ENCODE peak calls at places on chromosomes 7 and 10, in ten cellular contexts. One of them, this sample, is unnamed.

GRCh38 chr7:14834888-14835287 is 67.7 kb downstream of the DGKB start:
- DNase-seq in PC-9: no peak
- DNase-seq in transverse colon: no peak
- DNase-seq in brain microvascular endothelial cell: peak
- DNase-seq in keratinocyte: no peak
- DNase-seq in Caco-2: no peak
- DNase-seq in HCT116: no peak
- DNase-seq in GM12865: no peak
- DNase-seq in astrocyte of the spinal cord: peak
- DNase-seq in HepG2: no peak
- DNase-seq in this sample: no peak

GRCh38 chr10:124701435-124701834 is 42.7 kb downstream of the FAM53B start:
- DNase-seq in PC-9: no peak
- DNase-seq in transverse colon: peak
- DNase-seq in brain microvascular endothelial cell: peak
- DNase-seq in keratinocyte: no peak
- DNase-seq in Caco-2: no peak
- DNase-seq in HCT116: no peak
- DNase-seq in GM12865: no peak
- DNase-seq in astrocyte of the spinal cord: peak
- DNase-seq in HepG2: no peak
- DNase-seq in this sample: no peak

GRCh38 chr7:130377178-130377577 is 3.1 kb upstream of the CPA1 start:
- DNase-seq in PC-9: no peak
- DNase-seq in transverse colon: no peak
- DNase-seq in brain microvascular endothelial cell: peak
- DNase-seq in keratinocyte: no peak
- DNase-seq in Caco-2: no peak
- DNase-seq in HCT116: no peak
- DNase-seq in GM12865: no peak
- DNase-seq in astrocyte of the spinal cord: no peak
- DNase-seq in HepG2: no peak
- DNase-seq in this sample: no peak

GRCh38 chr7:123367508-123368122 is 166.8 kb downstream of the IQUB start:
- DNase-seq in PC-9: no peak
- DNase-seq in transverse colon: no peak
- DNase-seq in brain microvascular endothelial cell: peak
- DNase-seq in keratinocyte: no peak
- DNase-seq in Caco-2: peak
- DNase-seq in HCT116: peak
- DNase-seq in GM12865: peak
- DNase-seq in astrocyte of the spinal cord: peak
- DNase-seq in HepG2: peak
- DNase-seq in this sample: no peak

GRCh38 chr7:2230882-2231281 is 1.9 kb downstream of the MAD1L1 start:
- DNase-seq in PC-9: no peak
- DNase-seq in transverse colon: no peak
- DNase-seq in brain microvascular endothelial cell: no peak
- DNase-seq in keratinocyte: no peak
- DNase-seq in Caco-2: no peak
- DNase-seq in HCT116: no peak
- DNase-seq in GM12865: no peak
- DNase-seq in astrocyte of the spinal cord: no peak
- DNase-seq in HepG2: peak
- DNase-seq in this sample: no peak

GRCh38 chr10:47402681-47403301 is 18.7 kb upstream of the ZNF488 start:
- DNase-seq in PC-9: peak
- DNase-seq in transverse colon: peak
- DNase-seq in brain microvascular endothelial cell: peak
- DNase-seq in keratinocyte: peak
- DNase-seq in Caco-2: peak
- DNase-seq in HCT116: peak
- DNase-seq in GM12865: no peak
- DNase-seq in astrocyte of the spinal cord: peak
- DNase-seq in HepG2: peak
- DNase-seq in this sample: peak

GRCh38 chr10:123995461-123996131 is 97.8 kb downstream of the CHST15 start:
- DNase-seq in PC-9: peak
- DNase-seq in transverse colon: peak
- DNase-seq in brain microvascular endothelial cell: peak
- DNase-seq in keratinocyte: no peak
- DNase-seq in Caco-2: peak
- DNase-seq in HCT116: peak
- DNase-seq in GM12865: peak
- DNase-seq in astrocyte of the spinal cord: peak
- DNase-seq in HepG2: peak
- DNase-seq in this sample: peak

GRCh38 chr7:92375013-92375412 is 72.3 kb upstream of the GATAD1 start:
- DNase-seq in PC-9: no peak
- DNase-seq in transverse colon: no peak
- DNase-seq in brain microvascular endothelial cell: no peak
- DNase-seq in keratinocyte: no peak
- DNase-seq in Caco-2: no peak
- DNase-seq in HCT116: no peak
- DNase-seq in GM12865: no peak
- DNase-seq in astrocyte of the spinal cord: no peak
- DNase-seq in HepG2: no peak
- DNase-seq in this sample: no peak

DNA sequence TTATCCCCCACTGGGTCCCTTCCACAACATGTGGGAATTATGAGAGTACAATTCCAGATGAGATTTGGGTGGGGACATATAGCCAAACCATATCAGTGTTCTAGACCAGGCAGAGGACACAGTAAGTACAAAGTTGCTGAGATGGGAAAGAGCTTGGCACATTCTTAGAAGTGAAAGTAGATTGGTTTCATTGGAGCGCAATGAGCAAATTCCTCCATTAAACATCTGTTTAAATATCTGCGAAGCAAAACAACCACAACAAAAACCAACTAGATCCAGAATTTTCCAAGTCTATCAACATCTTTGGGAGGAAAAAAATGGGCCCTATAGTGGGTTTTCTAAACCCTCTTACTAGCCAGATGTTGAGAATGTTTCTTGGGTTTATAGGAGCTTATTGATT is 80.0 kb upstream of the STEAP1B start:
- DNase-seq in PC-9: no peak
- DNase-seq in transverse colon: no peak
- DNase-seq in brain microvascular endothelial cell: no peak
- DNase-seq in keratinocyte: no peak
- DNase-seq in Caco-2: no peak
- DNase-seq in HCT116: no peak
- DNase-seq in GM12865: no peak
- DNase-seq in astrocyte of the spinal cord: no peak
- DNase-seq in HepG2: no peak
- DNase-seq in this sample: no peak
- H3K4me3 ChIP-seq in PC-9: no peak
- H3K4me3 ChIP-seq in transverse colon: no peak
- H3K4me3 ChIP-seq in brain microvascular endothelial cell: no peak
- H3K4me3 ChIP-seq in keratinocyte: no peak
- H3K4me3 ChIP-seq in Caco-2: no peak
- H3K4me3 ChIP-seq in HCT116: no peak
- H3K4me3 ChIP-seq in GM12865: no peak
- H3K4me3 ChIP-seq in astrocyte of the spinal cord: no peak
- H3K4me3 ChIP-seq in HepG2: no peak
- H3K4me3 ChIP-seq in this sample: no peak

GRCh38 chr7:105589221-105590077 is 8.2 kb upstream of the EFCAB10 start:
- DNase-seq in PC-9: peak
- DNase-seq in transverse colon: peak
- DNase-seq in brain microvascular endothelial cell: peak
- DNase-seq in keratinocyte: no peak
- DNase-seq in Caco-2: peak
- DNase-seq in HCT116: peak
- DNase-seq in GM12865: peak
- DNase-seq in astrocyte of the spinal cord: peak
- DNase-seq in HepG2: peak
- DNase-seq in this sample: no peak

GRCh38 chr7:105596866-105597265 is 15.6 kb upstream of the EFCAB10 start:
- DNase-seq in PC-9: no peak
- DNase-seq in transverse colon: no peak
- DNase-seq in brain microvascular endothelial cell: no peak
- DNase-seq in keratinocyte: no peak
- DNase-seq in Caco-2: no peak
- DNase-seq in HCT116: no peak
- DNase-seq in GM12865: no peak
- DNase-seq in astrocyte of the spinal cord: no peak
- DNase-seq in HepG2: no peak
- DNase-seq in this sample: no peak

GRCh38 chr7:105591522-105591921 is 10.2 kb upstream of the EFCAB10 start:
- DNase-seq in PC-9: no peak
- DNase-seq in transverse colon: no peak
- DNase-seq in brain microvascular endothelial cell: no peak
- DNase-seq in keratinocyte: no peak
- DNase-seq in Caco-2: no peak
- DNase-seq in HCT116: no peak
- DNase-seq in GM12865: no peak
- DNase-seq in astrocyte of the spinal cord: no peak
- DNase-seq in HepG2: no peak
- DNase-seq in this sample: no peak

GRCh38 chr7:105590793-105591192 is 9.5 kb upstream of the EFCAB10 start:
- DNase-seq in PC-9: no peak
- DNase-seq in transverse colon: no peak
- DNase-seq in brain microvascular endothelial cell: no peak
- DNase-seq in keratinocyte: no peak
- DNase-seq in Caco-2: no peak
- DNase-seq in HCT116: no peak
- DNase-seq in GM12865: no peak
- DNase-seq in astrocyte of the spinal cord: no peak
- DNase-seq in HepG2: no peak
- DNase-seq in this sample: no peak

DNA sequence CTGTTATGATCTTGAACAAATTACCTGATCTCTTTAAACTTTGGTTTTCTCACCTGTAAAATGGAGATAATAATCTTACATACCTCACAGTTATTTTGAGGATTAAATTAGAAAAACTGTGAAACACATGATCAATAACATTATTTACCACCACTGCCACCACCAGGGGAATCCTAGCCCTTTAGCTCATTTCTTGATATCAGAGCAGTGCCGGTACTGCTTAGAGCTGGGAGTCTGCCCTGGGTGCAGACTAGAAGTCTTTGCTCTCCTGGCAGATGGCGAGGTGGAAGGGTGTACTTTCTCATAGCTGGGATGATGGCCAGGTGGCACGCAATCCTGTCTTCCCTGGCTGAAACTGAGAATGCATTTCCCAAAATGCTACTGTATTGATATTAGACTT is 12.7 kb upstream of the EFCAB10 start:
- DNase-seq in PC-9: no peak
- DNase-seq in transverse colon: no peak
- DNase-seq in brain microvascular endothelial cell: no peak
- DNase-seq in keratinocyte: no peak
- DNase-seq in Caco-2: no peak
- DNase-seq in HCT116: no peak
- DNase-seq in GM12865: peak
- DNase-seq in astrocyte of the spinal cord: no peak
- DNase-seq in HepG2: no peak
- DNase-seq in this sample: no peak
- TF ChIP-seq CTCF in PC-9: no peak
- TF ChIP-seq CTCF in transverse colon: no peak
- TF ChIP-seq CTCF in brain microvascular endothelial cell: no peak
- TF ChIP-seq CTCF in keratinocyte: no peak
- TF ChIP-seq CTCF in Caco-2: no peak
- TF ChIP-seq CTCF in HCT116: peak
- TF ChIP-seq CTCF in GM12865: no peak
- TF ChIP-seq CTCF in astrocyte of the spinal cord: no peak
- TF ChIP-seq CTCF in HepG2: no peak
- TF ChIP-seq CTCF in this sample: peak

DNA sequence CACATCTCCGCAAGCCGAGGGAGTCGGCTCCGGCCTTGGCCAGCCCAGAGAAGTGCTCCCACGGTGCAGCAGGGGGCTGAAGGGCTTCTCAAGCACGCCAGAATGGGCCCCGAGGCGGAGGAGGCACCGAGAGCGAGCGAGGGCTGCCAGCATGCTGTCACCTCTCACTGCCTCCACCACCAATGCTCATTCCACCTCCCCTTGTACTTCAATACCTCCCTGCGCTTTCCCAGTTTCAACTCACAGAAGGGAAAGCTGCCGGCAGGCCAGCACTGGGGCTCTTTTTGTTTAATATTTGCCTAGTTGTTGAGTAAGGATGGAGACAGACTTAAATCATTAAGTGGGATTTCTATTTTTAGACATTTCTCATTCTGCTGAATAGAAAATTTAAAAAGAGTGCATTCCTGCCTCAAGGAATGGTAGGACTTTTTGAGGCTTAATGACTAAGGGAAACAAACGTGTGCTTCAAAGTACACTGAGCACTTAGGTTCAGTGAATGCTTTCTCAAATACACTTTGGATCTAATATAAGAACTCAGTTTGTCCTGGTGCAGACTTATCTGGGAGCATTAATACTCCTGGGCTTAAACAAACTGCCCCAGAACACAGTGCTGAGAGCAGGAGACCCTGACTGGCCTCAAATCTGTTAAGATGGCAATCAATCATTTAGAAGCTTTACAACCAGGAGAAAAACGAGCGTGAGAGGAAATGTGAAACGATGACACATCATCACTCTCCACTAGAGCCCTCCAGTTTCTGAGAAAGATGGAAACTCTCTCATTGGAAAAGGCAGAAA is 131.2 kb downstream of the RALA start:
- DNase-seq in PC-9: no peak
- DNase-seq in transverse colon: no peak
- DNase-seq in brain microvascular endothelial cell: peak
- DNase-seq in keratinocyte: no peak
- DNase-seq in Caco-2: no peak
- DNase-seq in HCT116: no peak
- DNase-seq in GM12865: no peak
- DNase-seq in astrocyte of the spinal cord: peak
- DNase-seq in HepG2: no peak
- DNase-seq in this sample: peak
- H3K4me3 ChIP-seq in PC-9: no peak
- H3K4me3 ChIP-seq in transverse colon: no peak
- H3K4me3 ChIP-seq in brain microvascular endothelial cell: no peak
- H3K4me3 ChIP-seq in keratinocyte: no peak
- H3K4me3 ChIP-seq in Caco-2: no peak
- H3K4me3 ChIP-seq in HCT116: no peak
- H3K4me3 ChIP-seq in GM12865: no peak
- H3K4me3 ChIP-seq in astrocyte of the spinal cord: no peak
- H3K4me3 ChIP-seq in HepG2: no peak
- H3K4me3 ChIP-seq in this sample: no peak

GRCh38 chr10:86176850-86177249 is 189.7 kb downstream of the GRID1 start:
- DNase-seq in PC-9: no peak
- DNase-seq in transverse colon: no peak
- DNase-seq in brain microvascular endothelial cell: no peak
- DNase-seq in keratinocyte: no peak
- DNase-seq in Caco-2: no peak
- DNase-seq in HCT116: no peak
- DNase-seq in GM12865: no peak
- DNase-seq in astrocyte of the spinal cord: no peak
- DNase-seq in HepG2: no peak
- DNase-seq in this sample: no peak

GRCh38 chr10:86179961-86180360 is 186.6 kb downstream of the GRID1 start:
- DNase-seq in PC-9: no peak
- DNase-seq in transverse colon: no peak
- DNase-seq in brain microvascular endothelial cell: no peak
- DNase-seq in keratinocyte: no peak
- DNase-seq in Caco-2: no peak
- DNase-seq in HCT116: no peak
- DNase-seq in GM12865: no peak
- DNase-seq in astrocyte of the spinal cord: no peak
- DNase-seq in HepG2: no peak
- DNase-seq in this sample: no peak

GRCh38 chr10:86177483-86178155 is 189.0 kb downstream of the GRID1 start:
- DNase-seq in PC-9: no peak
- DNase-seq in transverse colon: no peak
- DNase-seq in brain microvascular endothelial cell: no peak
- DNase-seq in keratinocyte: no peak
- DNase-seq in Caco-2: no peak
- DNase-seq in HCT116: no peak
- DNase-seq in GM12865: no peak
- DNase-seq in astrocyte of the spinal cord: no peak
- DNase-seq in HepG2: no peak
- DNase-seq in this sample: no peak

GRCh38 chr10:86179143-86179505 is 187.5 kb downstream of the GRID1 start:
- DNase-seq in PC-9: no peak
- DNase-seq in transverse colon: no peak
- DNase-seq in brain microvascular endothelial cell: no peak
- DNase-seq in keratinocyte: no peak
- DNase-seq in Caco-2: no peak
- DNase-seq in HCT116: no peak
- DNase-seq in GM12865: no peak
- DNase-seq in astrocyte of the spinal cord: no peak
- DNase-seq in HepG2: no peak
- DNase-seq in this sample: no peak

DNA sequence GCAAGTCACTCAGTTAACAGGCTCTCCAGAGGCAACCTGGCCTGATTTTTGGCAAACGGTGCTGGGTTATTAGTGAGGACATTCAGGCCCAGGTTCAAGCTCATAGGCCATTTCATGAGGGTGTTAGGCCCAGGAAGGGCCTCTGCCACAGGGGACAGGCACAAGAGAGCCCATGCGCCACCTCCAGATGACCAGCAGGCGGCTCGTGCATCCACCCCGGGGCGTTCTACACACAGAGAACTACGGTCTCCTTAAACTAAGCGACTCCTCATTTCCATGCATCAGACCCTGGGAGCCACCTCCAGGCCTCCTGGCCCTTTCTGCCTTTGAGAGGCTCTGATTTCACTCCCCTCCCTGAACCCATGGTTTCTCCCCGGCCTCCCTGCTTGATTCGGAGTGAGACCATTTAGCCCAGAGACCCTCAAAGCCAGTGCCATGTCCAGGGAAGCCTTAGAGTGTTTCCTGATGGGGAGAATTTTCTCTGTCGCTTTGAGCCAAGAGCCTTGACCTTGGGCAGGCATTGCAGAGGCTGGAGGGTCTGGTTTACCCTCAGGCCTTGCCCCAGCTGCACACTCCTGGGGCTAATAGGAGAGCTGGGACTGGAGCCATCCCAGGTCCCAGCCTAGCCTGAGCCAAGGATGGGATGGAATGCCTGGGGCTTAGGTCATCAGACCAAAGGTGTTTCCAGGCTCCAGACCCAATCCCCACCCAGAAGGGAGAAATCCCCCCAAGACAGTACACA is 188.0 kb downstream of the GRID1 start:
- DNase-seq in PC-9: no peak
- DNase-seq in transverse colon: no peak
- DNase-seq in brain microvascular endothelial cell: no peak
- DNase-seq in keratinocyte: no peak
- DNase-seq in Caco-2: peak
- DNase-seq in HCT116: peak
- DNase-seq in GM12865: peak
- DNase-seq in astrocyte of the spinal cord: no peak
- DNase-seq in HepG2: peak
- DNase-seq in this sample: no peak
- TF ChIP-seq CTCF in PC-9: peak
- TF ChIP-seq CTCF in transverse colon: no peak
- TF ChIP-seq CTCF in brain microvascular endothelial cell: peak
- TF ChIP-seq CTCF in keratinocyte: no peak
- TF ChIP-seq CTCF in Caco-2: peak
- TF ChIP-seq CTCF in HCT116: peak
- TF ChIP-seq CTCF in GM12865: peak
- TF ChIP-seq CTCF in astrocyte of the spinal cord: peak
- TF ChIP-seq CTCF in HepG2: peak
- TF ChIP-seq CTCF in this sample: peak